ENCODE peak calls at places on chromosomes 11 and 22, in nine cellular contexts. E is activated CD4-positive, CD25-positive, alpha-beta regulatory T cell; P is skeletal muscle cell; X is T-helper 17 cell; F is amygdala; V is IMR-90; A is activated gamma-delta T cell treated with Interleukin-2 at 50 U/mL for 16 hours; W is lung microvascular endothelial cell; I is stimulated activated CD8-positive, alpha-beta memory T cell treated with anti-CD3 and anti-CD28 coated beads, Interleukin-12 subunit alpha, Interleukin-12 subunit beta, amount 100 ng/mL, for 4 hours. J is an unnamed sample.

GRCh38 chr22:31625661-31626426 is 36.2 kb downstream of the PISD start:
- DNase-seq in A (no peak), W (peak), F (no peak), V (peak), I (no peak), E (no peak), P (no peak), X (no peak), J (peak)

GRCh38 chr11:28606930-28607329 is 498.7 kb downstream of the METTL15 start:
- DNase-seq in F (no peak), I (no peak), P (no peak), W (peak), A (no peak), X (no peak), E (no peak), V (no peak), J (no peak)

GRCh38 chr11:115132829-115133228 is 371.4 kb downstream of the CADM1 start:
- DNase-seq in F (no peak), W (no peak), I (no peak), A (no peak), E (no peak), V (no peak), P (no peak), X (no peak), J (no peak)

GRCh38 chr22:37827056-37827455 is 3.9 kb downstream of the GALR3 start:
- DNase-seq in E (no peak), X (no peak), A (no peak), P (no peak), F (no peak), I (no peak), V (no peak), W (no peak), J (no peak)

GRCh38 chr11:128603752-128604472 is 16.6 kb upstream of the ETS1 start:
- DNase-seq in A (no peak), W (no peak), P (no peak), X (no peak), F (no peak), I (no peak), V (no peak), E (no peak), J (no peak)

GRCh38 chr11:95821640-95822039 is 31.3 kb downstream of the CEP57 start:
- DNase-seq in P (no peak), E (no peak), I (no peak), V (peak), A (no peak), F (no peak), X (no peak), W (no peak), J (no peak)

GRCh38 chr11:130587658-130588057 is 139.2 kb downstream of the ADAMTS15 start:
- DNase-seq in W (no peak), X (no peak), P (no peak), F (no peak), E (no peak), V (no peak), A (no peak), I (no peak), J (no peak)

GRCh38 chr22:46997311-46997970 is 235.0 kb downstream of the TBC1D22A start:
- DNase-seq in X (no peak), F (no peak), I (no peak), A (no peak), P (no peak), E (no peak), W (no peak), V (no peak), J (no peak)

GRCh38 chr22:44309137-44309536 is 3.6 kb downstream of the SHISAL1 start:
- DNase-seq in F (no peak), I (no peak), V (peak), E (no peak), P (peak), X (no peak), W (peak), A (no peak), J (peak)

GRCh38 chr11:65888163-65888814 is at the start of gene FIBP:
- DNase-seq in P (peak), E (peak), F (peak), X (peak), W (peak), A (peak), V (peak), I (peak), J (peak)

GRCh38 chr11:125088576-125089455 is 22.6 kb downstream of the TMEM218 start:
- DNase-seq in E (no peak), F (no peak), A (no peak), I (no peak), W (no peak), P (no peak), V (no peak), X (no peak), J (no peak)